ENCODE peak calls at places on chromosomes 16 and 17, in four cellular contexts. One of them, this sample, is unnamed.

GRCh38 chr16:65655802-65656201 is 533.9 kb upstream of the CDH11 start:
- DNase-seq in GM12878: no peak
- DNase-seq in K562: no peak
- DNase-seq in HepG2: no peak
- DNase-seq in this sample: no peak

GRCh38 chr17:1621273-1621954 is 7.2 kb downstream of the SLC43A2 start:
- DNase-seq in K562: no peak
- DNase-seq in GM12878: no peak
- DNase-seq in HepG2: peak; percentile 53
- DNase-seq in this sample: no peak

GRCh38 chr16:84119368-84119767 is 2.6 kb upstream of the MBTPS1 start:
- DNase-seq in HepG2: no peak
- DNase-seq in K562: no peak
- DNase-seq in GM12878: no peak
- DNase-seq in this sample: no peak

GRCh38 chr16:1550061-1550460 is 16.6 kb downstream of the TMEM204 start:
- DNase-seq in HepG2: no peak
- DNase-seq in GM12878: no peak
- DNase-seq in K562: no peak
- DNase-seq in this sample: no peak

GRCh38 chr17:83155128-83156081 is 76.0 kb downstream of the METRNL start:
- DNase-seq in GM12878: no peak
- DNase-seq in K562: no peak
- DNase-seq in HepG2: no peak
- DNase-seq in this sample: no peak

GRCh38 chr16:4437366-4437765 is 11.7 kb downstream of the DNAJA3 start:
- DNase-seq in GM12878: no peak
- DNase-seq in K562: no peak
- DNase-seq in HepG2: no peak
- DNase-seq in this sample: no peak

GRCh38 chr17:39915559-39915958 is 2.9 kb downstream of the GSDMB start:
- DNase-seq in K562: no peak
- DNase-seq in GM12878: no peak
- DNase-seq in HepG2: no peak
- DNase-seq in this sample: no peak

GRCh38 chr17:82807101-82807500 is 32.7 kb downstream of the ZNF750 start:
- DNase-seq in GM12878: no peak
- DNase-seq in HepG2: no peak
- DNase-seq in K562: no peak
- DNase-seq in this sample: no peak

GRCh38 chr16:69924777-69925191 is 26.4 kb upstream of the CLEC18A start:
- DNase-seq in HepG2: peak; percentile 63
- DNase-seq in GM12878: no peak
- DNase-seq in K562: no peak
- DNase-seq in this sample: no peak

GRCh38 chr17:60356947-60357346 is 35.0 kb downstream of the USP32 start:
- DNase-seq in K562: no peak
- DNase-seq in HepG2: no peak
- DNase-seq in GM12878: no peak
- DNase-seq in this sample: no peak

GRCh38 chr16:72224260-72224768 is 52.4 kb upstream of the PMFBP1 start:
- DNase-seq in K562: no peak
- DNase-seq in GM12878: no peak
- DNase-seq in HepG2: peak; percentile 82
- DNase-seq in this sample: no peak

GRCh38 chr16:22326369-22326652 is 29.1 kb downstream of the POLR3E start:
- DNase-seq in HepG2: no peak
- DNase-seq in GM12878: no peak
- DNase-seq in K562: no peak
- DNase-seq in this sample: no peak

GRCh38 chr17:58364270-58364942 is 12.4 kb upstream of the SUPT4H1 start:
- DNase-seq in GM12878: no peak
- DNase-seq in K562: peak; percentile 87
- DNase-seq in HepG2: peak; percentile 84
- DNase-seq in this sample: no peak

GRCh38 chr16:89811321-89811720 is 5.1 kb downstream of the FANCA start:
- DNase-seq in HepG2: no peak
- DNase-seq in GM12878: no peak
- DNase-seq in K562: no peak
- DNase-seq in this sample: no peak

GRCh38 chr17:12667299-12667958 is 1.7 kb downstream of the MYOCD start:
- DNase-seq in HepG2: peak; percentile 62
- DNase-seq in K562: no peak
- DNase-seq in GM12878: no peak
- DNase-seq in this sample: peak; percentile 52

GRCh38 chr16:56399047-56399446 is 26.3 kb downstream of the AMFR start:
- DNase-seq in HepG2: no peak
- DNase-seq in GM12878: no peak
- DNase-seq in K562: no peak
- DNase-seq in this sample: no peak

GRCh38 chr17:82006468-82007227 is 16.0 kb downstream of the CENPX start:
- DNase-seq in GM12878: no peak
- DNase-seq in K562: no peak
- DNase-seq in HepG2: no peak
- DNase-seq in this sample: no peak

GRCh38 chr17:49575524-49576120 is at the start of gene NXPH3:
- DNase-seq in GM12878: no peak
- DNase-seq in K562: peak; percentile 86
- DNase-seq in HepG2: peak; percentile 47
- DNase-seq in this sample: peak; percentile 97

GRCh38 chr17:36705651-36706436 is 104.5 kb downstream of the MRM1 start:
- DNase-seq in HepG2: peak; percentile 18
- DNase-seq in GM12878: no peak
- DNase-seq in K562: peak; percentile 58
- DNase-seq in this sample: no peak

GRCh38 chr16:86517652-86518258 is 7.4 kb downstream of the FOXF1 start:
- DNase-seq in GM12878: no peak
- DNase-seq in HepG2: peak; percentile 47
- DNase-seq in K562: peak; percentile 63
- DNase-seq in this sample: peak; percentile 82

GRCh38 chr16:84907575-84907974 is 87.8 kb downstream of the CRISPLD2 start:
- DNase-seq in K562: no peak
- DNase-seq in HepG2: no peak
- DNase-seq in GM12878: no peak
- DNase-seq in this sample: no peak

GRCh38 chr17:6910987-6911603 is 79.6 kb upstream of the TEKT1 start:
- DNase-seq in HepG2: peak; percentile 23
- DNase-seq in K562: peak; percentile 22
- DNase-seq in GM12878: no peak
- DNase-seq in this sample: no peak

GRCh38 chr17:17993852-17994251 is 21.2 kb downstream of the DRC3 start:
- DNase-seq in K562: no peak
- DNase-seq in HepG2: no peak
- DNase-seq in GM12878: no peak
- DNase-seq in this sample: no peak

GRCh38 chr17:13646411-13646810 is 44.7 kb upstream of the HS3ST3A1 start:
- DNase-seq in GM12878: no peak
- DNase-seq in HepG2: no peak
- DNase-seq in K562: no peak
- DNase-seq in this sample: no peak

GRCh38 chr16:77613115-77613514 is 109.2 kb upstream of the NUDT7 start:
- DNase-seq in GM12878: no peak
- DNase-seq in HepG2: no peak
- DNase-seq in K562: no peak
- DNase-seq in this sample: no peak

GRCh38 chr16:8655184-8655717 is 19.2 kb upstream of the ABAT start:
- DNase-seq in K562: peak; percentile 22
- DNase-seq in HepG2: peak; percentile 73
- DNase-seq in GM12878: peak; percentile 31
- DNase-seq in this sample: no peak

GRCh38 chr16:27526169-27526568 is 23.5 kb downstream of the GTF3C1 start:
- DNase-seq in K562: peak; percentile 27
- DNase-seq in HepG2: no peak
- DNase-seq in GM12878: no peak
- DNase-seq in this sample: no peak

GRCh38 chr17:65092262-65092661 is 35.7 kb upstream of the GNA13 start:
- DNase-seq in GM12878: no peak
- DNase-seq in HepG2: no peak
- DNase-seq in K562: no peak
- DNase-seq in this sample: no peak

GRCh38 chr16:17377360-17378324 is 93.1 kb downstream of the XYLT1 start:
- DNase-seq in HepG2: no peak
- DNase-seq in K562: no peak
- DNase-seq in GM12878: peak; percentile 80
- DNase-seq in this sample: no peak

GRCh38 chr17:55462234-55462633 is 40.6 kb upstream of the MMD start:
- DNase-seq in GM12878: no peak
- DNase-seq in K562: no peak
- DNase-seq in HepG2: no peak
- DNase-seq in this sample: no peak

GRCh38 chr17:55456307-55457240 is 34.9 kb upstream of the MMD start:
- DNase-seq in K562: no peak
- DNase-seq in HepG2: no peak
- DNase-seq in GM12878: no peak
- DNase-seq in this sample: no peak

GRCh38 chr17:55462711-55463110 is 41.1 kb upstream of the MMD start:
- DNase-seq in GM12878: no peak
- DNase-seq in K562: no peak
- DNase-seq in HepG2: no peak
- DNase-seq in this sample: no peak

GRCh38 chr17:55458287-55458900 is 36.8 kb upstream of the MMD start:
- DNase-seq in K562: no peak
- DNase-seq in HepG2: no peak
- DNase-seq in GM12878: no peak
- DNase-seq in this sample: no peak

DNA sequence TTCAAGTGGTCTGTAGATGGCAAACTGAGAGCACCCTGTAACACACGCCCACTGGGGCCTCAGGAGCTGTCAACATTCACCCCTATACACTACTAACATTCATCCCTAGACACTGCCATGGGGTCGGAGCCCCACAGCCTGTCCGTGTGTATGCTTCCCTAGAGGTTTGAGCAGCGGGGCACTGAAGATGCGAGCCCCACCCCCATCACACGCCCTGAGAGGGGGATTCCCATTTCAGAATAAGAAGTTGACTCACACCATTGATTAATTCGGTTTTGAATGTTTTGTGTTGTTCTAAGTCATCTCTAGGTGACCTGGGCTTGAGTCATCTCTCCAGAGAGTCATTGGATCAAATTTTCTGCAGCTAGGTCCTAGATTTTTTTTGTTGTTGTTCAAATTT is 37.3 kb upstream of the MMD start:
- DNase-seq in HepG2: no peak
- DNase-seq in GM12878: no peak
- DNase-seq in K562: no peak
- DNase-seq in this sample: no peak
- TF ChIP-seq SIN3A in HepG2: no peak
- TF ChIP-seq SIN3A in GM12878: no peak
- TF ChIP-seq SIN3A in K562: no peak
- TF ChIP-seq SIN3A in this sample: no peak

GRCh38 chr16:81524382-81524781 is 79.8 kb downstream of the CMIP start:
- DNase-seq in HepG2: no peak
- DNase-seq in K562: no peak
- DNase-seq in GM12878: no peak
- DNase-seq in this sample: no peak

GRCh38 chr16:81526199-81526598 is 81.6 kb downstream of the CMIP start:
- DNase-seq in GM12878: no peak
- DNase-seq in K562: no peak
- DNase-seq in HepG2: no peak
- DNase-seq in this sample: no peak

GRCh38 chr16:81521141-81521626 is 76.6 kb downstream of the CMIP start:
- DNase-seq in HepG2: no peak
- DNase-seq in K562: peak; percentile 67
- DNase-seq in GM12878: no peak
- DNase-seq in this sample: no peak

GRCh38 chr16:81522141-81522701 is 77.6 kb downstream of the CMIP start:
- DNase-seq in HepG2: no peak
- DNase-seq in GM12878: no peak
- DNase-seq in K562: peak; percentile 85
- DNase-seq in this sample: no peak

DNA sequence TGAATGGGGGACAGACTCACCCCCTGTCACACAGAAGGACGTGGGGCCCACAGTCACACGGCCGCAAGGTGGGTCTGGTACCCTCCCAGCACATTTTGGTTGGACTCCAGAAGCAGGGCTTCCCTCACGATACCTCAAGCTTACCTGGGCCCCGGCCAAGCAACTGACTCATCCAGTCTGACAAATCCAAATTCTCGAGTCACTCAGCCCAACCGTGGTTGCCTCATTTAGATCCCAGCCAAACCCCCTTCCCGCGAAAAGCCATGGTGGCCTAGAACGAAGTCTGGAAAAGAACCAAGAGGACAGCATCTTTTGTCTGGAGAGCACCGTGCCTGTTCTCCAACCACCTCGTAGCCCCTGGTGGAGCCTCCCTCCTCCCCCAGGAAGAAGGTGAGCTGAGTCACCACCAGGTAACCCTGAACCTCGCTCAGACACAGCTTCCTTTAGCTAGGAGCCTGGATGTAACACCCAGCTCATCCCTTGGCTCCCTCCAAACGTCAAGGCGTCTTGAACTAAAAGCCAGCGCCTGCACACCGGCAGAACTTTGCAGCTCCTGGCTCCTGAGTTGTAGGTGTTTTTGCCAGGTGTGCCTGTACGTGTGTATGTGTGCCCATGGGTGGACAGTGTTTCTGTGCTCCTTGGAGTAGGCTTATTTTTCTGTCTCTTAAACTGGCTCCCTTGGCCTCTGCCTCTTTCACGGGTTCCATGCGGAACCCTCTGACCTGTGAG is 78.9 kb downstream of the CMIP start:
- DNase-seq in K562: no peak
- DNase-seq in GM12878: no peak
- DNase-seq in HepG2: no peak
- DNase-seq in this sample: no peak
- TF ChIP-seq ZNF274 in K562: no peak
- TF ChIP-seq ZNF274 in GM12878: no peak
- TF ChIP-seq ZNF274 in HepG2: no peak
- TF ChIP-seq ZNF274 in this sample: no peak

GRCh38 chr16:57486858-57487834 is 853 bp upstream of the DOK4 start:
- DNase-seq in K562: no peak
- DNase-seq in HepG2: no peak
- DNase-seq in GM12878: no peak
- DNase-seq in this sample: no peak
- TF ChIP-seq BRCA1 in K562: no peak
- TF ChIP-seq BRCA1 in HepG2: no peak
- TF ChIP-seq BRCA1 in GM12878: no peak
- TF ChIP-seq BRCA1 in this sample: no peak

DNA sequence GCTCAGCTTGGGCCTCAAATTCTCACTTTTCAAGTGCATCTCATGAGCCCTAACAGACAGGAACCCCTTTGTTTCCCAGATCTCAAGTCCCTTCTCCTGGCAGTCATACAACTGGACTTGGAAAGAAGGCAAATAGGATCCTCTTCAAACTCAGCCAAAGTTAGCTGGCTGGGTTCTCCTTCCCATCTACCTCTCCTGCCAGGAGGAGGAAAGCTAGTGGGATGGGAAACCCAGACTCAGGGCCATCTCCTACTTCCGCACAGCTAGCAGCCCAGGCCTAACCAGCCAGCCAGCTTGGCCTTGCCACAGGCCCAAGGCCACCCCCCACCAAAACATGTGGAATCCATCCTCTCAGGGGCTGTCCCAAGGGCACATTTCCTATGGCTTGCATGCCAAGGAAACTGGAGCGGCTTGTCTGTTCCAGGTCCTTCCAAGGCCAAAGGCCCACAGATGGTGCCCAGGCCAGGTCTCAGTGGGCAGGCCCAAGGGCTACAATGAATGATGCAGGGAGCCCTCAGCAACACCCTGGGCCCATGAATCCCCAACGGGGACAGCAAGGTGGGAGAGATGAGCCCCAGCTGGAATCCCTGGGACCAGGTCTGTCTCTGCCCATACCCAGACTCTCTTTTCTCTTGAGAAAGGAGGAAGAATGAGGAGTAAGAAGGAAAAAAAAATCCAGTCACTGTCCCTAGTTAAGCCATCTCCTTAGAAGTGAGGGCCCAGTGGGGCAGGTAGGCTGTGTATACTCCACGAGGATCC is 1.7 kb downstream of the SMARCD2 start:
- DNase-seq in GM12878: no peak
- DNase-seq in K562: no peak
- DNase-seq in HepG2: no peak
- DNase-seq in this sample: no peak
- TF ChIP-seq SIN3A in GM12878: no peak
- TF ChIP-seq SIN3A in K562: no peak
- TF ChIP-seq SIN3A in HepG2: peak; percentile 8
- TF ChIP-seq SIN3A in this sample: no peak